ENCODE peak calls at places on chromosome 5, in four cellular contexts. E is HCT116, S is heart left ventricle, C is keratinocyte. Y is an unnamed sample. For H3K36me3, the result is how much of the 10 kb centered on the place peaks cover.

GRCh38 chr5:134965271-134965825 is 2.4 kb upstream of the CATSPER3 start:
- DNase-seq in E (no peak), S (no peak), C (no peak), Y (no peak)

GRCh38 chr5:38845555-38846378 is at the start of gene OSMR:
- DNase-seq in C (peak), S (peak), E (peak), Y (peak)

GRCh38 chr5:68683632-68684035 is 410.2 kb upstream of the SLC30A5 start:
- DNase-seq in E (peak), C (peak), S (peak), Y (peak)

GRCh38 chr5:149205625-149206523 is 64.6 kb downstream of the ABLIM3 start:
- DNase-seq in E (no peak), C (no peak), S (peak), Y (no peak)

GRCh38 chr5:74918232-74918669 is 52.1 kb upstream of the FAM169A start:
- DNase-seq in E (no peak), C (no peak), S (no peak), Y (no peak)

GRCh38 chr5:36152324-36153298 is 700 bp downstream of the SKP2 start:
- DNase-seq in C (no peak), S (no peak), E (no peak), Y (no peak)

GRCh38 chr5:37721447-37721871 is 118.4 kb downstream of the GDNF start:
- DNase-seq in C (no peak), E (no peak), S (no peak), Y (no peak)

GRCh38 chr5:132779961-132780360 is 2.9 kb upstream of the SEPTIN8 start:
- DNase-seq in E (no peak), S (no peak), C (no peak), Y (no peak)

GRCh38 chr5:54520438-54520846 is 2.9 kb downstream of the SNX18 start:
- DNase-seq in C (no peak), S (peak), E (no peak), Y (no peak)

GRCh38 chr5:179331591-179331990 is 13.7 kb downstream of the ADAMTS2 start:
- DNase-seq in C (no peak), E (no peak), S (no peak), Y (no peak)

GRCh38 chr5:73135429-73136276 is 15.3 kb downstream of the TMEM171 start:
- DNase-seq in S (no peak), E (peak), C (no peak), Y (no peak)

GRCh38 chr5:55868846-55869245 is 17.7 kb downstream of the IL31RA start:
- DNase-seq in S (no peak), E (peak), C (peak), Y (peak)

DNA sequence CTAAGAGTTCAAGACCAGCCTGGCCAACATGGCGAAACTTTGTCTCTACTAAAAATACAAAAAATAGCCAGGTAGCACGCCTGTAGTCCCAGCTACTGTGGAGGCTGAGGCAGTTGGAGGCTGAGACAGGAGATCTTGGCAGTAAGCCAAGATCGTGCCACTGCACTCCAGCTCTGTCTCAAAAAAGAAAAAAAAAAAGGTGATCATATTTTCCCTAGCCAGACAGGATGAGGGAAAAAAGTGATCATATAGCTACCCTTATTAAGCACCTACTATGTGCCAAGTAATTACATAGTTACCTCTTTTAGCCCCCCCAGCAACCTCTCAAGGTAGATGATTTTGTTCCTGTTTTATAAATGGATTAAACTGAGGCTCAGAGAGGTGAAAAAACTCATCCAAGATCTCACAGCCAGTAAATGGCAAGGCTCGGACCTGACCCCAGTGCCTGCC is 18.1 kb upstream of the RPL26L1 start:
- DNase-seq in C (no peak), S (no peak), E (no peak), Y (no peak)
- H3K4me3 ChIP-seq in C (no peak), S (no peak), E (no peak), Y (no peak)

DNA sequence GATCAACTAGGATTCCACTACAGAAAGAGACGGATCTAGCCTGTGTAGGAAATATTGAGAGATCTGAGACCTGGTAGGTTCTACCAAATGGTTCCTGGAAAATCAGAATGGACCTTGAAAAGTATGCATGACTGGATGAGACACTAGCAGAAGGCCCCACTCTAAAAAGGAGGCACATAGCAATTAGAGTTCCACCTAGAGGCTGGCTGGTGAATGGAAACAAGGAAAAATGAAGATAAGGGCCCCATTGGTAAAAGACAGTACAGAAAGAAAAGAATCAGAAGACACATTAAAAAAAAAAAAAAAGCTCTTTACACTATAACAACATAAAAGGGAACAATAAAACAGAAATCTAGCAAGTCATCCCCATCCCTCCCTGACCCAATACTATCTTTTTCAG is 518.5 kb downstream of the NR2F1-AS1 start:
- DNase-seq in E (no peak), S (no peak), C (no peak), Y (no peak)
- TF ChIP-seq CTCF in E (peak), S (no peak), C (peak), Y (peak)

GRCh38 chr5:121088341-121088740 is 624.2 kb downstream of the PRR16 start:
- DNase-seq in E (no peak), C (no peak), S (no peak), Y (no peak)
- H3K36me3 ChIP-seq in E (under half), C (under half), S (under half), Y (under half)

GRCh38 chr5:16935271-16936149 is 578 bp downstream of the MYO10 start:
- DNase-seq in S (peak), C (no peak), E (no peak), Y (no peak)

GRCh38 chr5:16933337-16933736 is 2.8 kb downstream of the MYO10 start:
- DNase-seq in C (no peak), E (no peak), S (no peak), Y (no peak)

GRCh38 chr5:16936150-16937022 is at the start of gene MYO10:
- DNase-seq in E (no peak), C (no peak), S (peak), Y (no peak)

GRCh38 chr5:16934123-16934522 is 2.0 kb downstream of the MYO10 start:
- DNase-seq in S (peak), E (peak), C (no peak), Y (no peak)

GRCh38 chr5:16934669-16935068 is 1.4 kb downstream of the MYO10 start:
- DNase-seq in E (no peak), S (no peak), C (no peak), Y (no peak)
- H3K4me3 ChIP-seq in E (peak), S (peak), C (peak), Y (peak)

GRCh38 chr5:172741206-172741582 is 29.8 kb downstream of the DUSP1 start:
- DNase-seq in S (no peak), E (no peak), C (no peak), Y (no peak)
- TF ChIP-seq CTCF in S (no peak), E (no peak), C (no peak), Y (no peak)

DNA sequence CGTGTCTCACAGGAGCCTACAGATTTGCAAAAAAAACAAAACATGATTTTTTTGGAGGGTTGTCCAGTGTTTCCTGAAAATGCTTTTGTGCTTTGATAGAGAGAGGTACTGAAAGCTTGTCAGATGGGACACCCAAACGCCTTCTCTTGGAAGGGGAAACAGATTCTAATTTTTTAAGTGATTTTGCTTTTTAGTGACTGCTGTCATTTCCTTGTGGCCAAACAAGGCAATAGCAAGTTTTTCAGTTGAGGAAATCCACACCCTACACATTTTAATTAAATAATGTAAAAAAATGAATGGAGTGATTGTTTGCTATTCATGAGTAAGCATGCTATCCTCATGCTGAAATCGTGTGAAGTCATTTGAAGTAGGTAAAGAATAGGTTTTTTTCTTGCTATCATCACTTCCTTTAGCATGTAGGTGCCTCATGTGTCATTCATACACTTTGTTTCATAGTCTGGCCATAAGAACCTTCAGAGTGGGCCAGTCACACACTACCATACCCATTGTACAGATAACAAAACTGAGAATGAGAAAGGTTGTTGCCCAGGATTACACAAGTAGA is 682.7 kb upstream of the WWC1 start:
- DNase-seq in E (no peak), S (no peak), C (peak), Y (no peak)
- H3K36me3 ChIP-seq in E (under half), S (under half), C (under half), Y (under half)